ENCODE peak calls at places on chromosomes 3 and 15, in four cellular contexts. G is astrocyte, P is lower lobe of right lung, F is H9. O is an unnamed sample. For H3K4me1, the result is how much of the 10 kb centered on the place peaks cover.

GRCh38 chr15:100863406-100864198 is 16.0 kb upstream of the ALDH1A3 start:
- DNase-seq in G (peak), P (no peak), F (no peak), O (no peak)

GRCh38 chr3:115169808-115170207 is 22.7 kb upstream of the ZBTB20 start:
- DNase-seq in G (no peak), P (no peak), F (no peak), O (no peak)

GRCh38 chr3:111128884-111129283 is 57.3 kb downstream of the NECTIN3 start:
- DNase-seq in G (peak), P (no peak), F (no peak), O (peak)

GRCh38 chr3:135218304-135218703 is 423.2 kb downstream of the EPHB1 start:
- DNase-seq in G (no peak), P (no peak), F (no peak), O (no peak)

GRCh38 chr3:78919021-78919755 is 848.6 kb downstream of the ROBO1 start:
- DNase-seq in G (peak), P (no peak), F (no peak), O (peak)

GRCh38 chr3:18575573-18575972 is 150.4 kb upstream of the SATB1 start:
- DNase-seq in G (peak), P (no peak), F (no peak), O (peak)

GRCh38 chr3:65597225-65597951 is 441.3 kb downstream of the MAGI1 start:
- DNase-seq in G (peak), P (no peak), F (peak), O (no peak)

GRCh38 chr3:39707314-39707909 is 102.0 kb upstream of the MYRIP start:
- DNase-seq in G (peak), P (no peak), F (no peak), O (peak)

GRCh38 chr15:90592144-90592887 is 62.6 kb downstream of the CRTC3 start:
- DNase-seq in G (peak), P (no peak), F (no peak), O (peak)

GRCh38 chr15:24861014-24861690 is 93.6 kb upstream of the SNRPN start:
- DNase-seq in G (no peak), P (no peak), F (no peak), O (peak)

GRCh38 chr15:32853667-32854066 is 135.9 kb downstream of the GREM1 start:
- DNase-seq in G (no peak), P (no peak), F (peak), O (no peak)

GRCh38 chr15:65286704-65287514 is at the start of gene PARP16:
- DNase-seq in G (peak), P (peak), F (peak), O (peak)

GRCh38 chr3:117586161-117586560 is 876.6 kb downstream of the TUSC7 start:
- DNase-seq in G (no peak), P (no peak), F (no peak), O (no peak)

GRCh38 chr3:124131158-124132115 is 139.5 kb upstream of the ROPN1 start:
- DNase-seq in G (no peak), P (no peak), F (no peak), O (no peak)

GRCh38 chr3:140050977-140051957 is 116.3 kb downstream of the CLSTN2 start:
- DNase-seq in G (no peak), P (no peak), F (peak), O (peak)

GRCh38 chr15:78873796-78874761 is 1.4 kb downstream of the MORF4L1 start:
- DNase-seq in G (peak), P (no peak), F (no peak), O (no peak)

GRCh38 chr15:83364541-83364940 is 80.1 kb upstream of the BNC1 start:
- DNase-seq in G (no peak), P (no peak), F (no peak), O (peak)

GRCh38 chr3:36842275-36842674 is 77.9 kb upstream of the DCLK3 start:
- DNase-seq in G (no peak), P (no peak), F (no peak), O (no peak)

GRCh38 chr3:155352900-155353490 is 59.5 kb upstream of the STRIT1 start:
- DNase-seq in G (peak), P (no peak), F (no peak), O (no peak)

GRCh38 chr3:69941439-69942176 is 57.9 kb upstream of the SAMMSON start:
- DNase-seq in G (no peak), P (no peak), F (no peak), O (no peak)

GRCh38 chr3:29936054-29936453 is 655.2 kb downstream of the RBMS3 start:
- DNase-seq in G (no peak), P (no peak), F (no peak), O (peak)

GRCh38 chr3:55622733-55623132 is 135.6 kb upstream of the WNT5A start:
- DNase-seq in G (peak), P (no peak), F (no peak), O (no peak)

GRCh38 chr15:27042230-27042629 is 71.2 kb downstream of the GABRG3 start:
- DNase-seq in G (no peak), P (no peak), F (no peak), O (no peak)
- H3K4me1 ChIP-seq in G (under half), P (under half), F (under half), O (under half)

GRCh38 chr15:80480909-80481308 is 76.7 kb downstream of the ARNT2 start:
- DNase-seq in G (peak), P (no peak), F (peak), O (peak)
- H3K27ac ChIP-seq in G (peak), P (no peak), F (no peak), O (no peak)

GRCh38 chr3:136624381-136624780 is 127.8 kb downstream of the STAG1 start:
- DNase-seq in G (no peak), P (no peak), F (no peak), O (no peak)

GRCh38 chr3:136624894-136625815 is 127.0 kb downstream of the STAG1 start:
- DNase-seq in G (peak), P (no peak), F (no peak), O (peak)

GRCh38 chr3:136617123-136617700 is 135.0 kb downstream of the STAG1 start:
- DNase-seq in G (no peak), P (no peak), F (no peak), O (no peak)

GRCh38 chr3:136626448-136626847 is 125.7 kb downstream of the STAG1 start:
- DNase-seq in G (no peak), P (no peak), F (no peak), O (no peak)

DNA sequence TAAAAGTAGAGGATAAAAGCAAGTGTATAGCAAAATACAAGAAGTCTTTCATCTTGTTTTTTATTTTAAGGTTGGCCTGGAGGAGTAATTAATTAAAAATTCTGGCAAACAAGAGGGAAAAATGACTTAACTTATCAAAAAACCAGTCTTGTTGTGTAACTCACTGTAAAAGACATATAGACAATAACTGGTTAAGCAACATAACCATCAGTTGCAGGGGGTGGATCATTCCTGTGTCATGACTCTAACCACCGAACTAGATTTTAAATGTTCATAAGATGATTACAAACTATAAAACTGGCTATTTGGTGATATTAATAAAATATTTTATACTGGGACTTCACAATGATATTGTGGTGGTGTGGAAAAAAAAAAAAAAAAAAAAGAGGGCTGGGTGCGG is 130.6 kb downstream of the STAG1 start:
- DNase-seq in G (peak), P (no peak), F (no peak), O (peak)
- TF ChIP-seq CTCF in G (no peak), P (no peak), F (no peak), O (no peak)

GRCh38 chr3:126100216-126100615 is 16.3 kb upstream of the SLC41A3 start:
- DNase-seq in G (no peak), P (no peak), F (no peak), O (no peak)
- H3K4me1 ChIP-seq in G (under half), P (under half), F (under half), O (under half)

GRCh38 chr15:60797444-60798040 is 318.6 kb upstream of the ICE2 start:
- DNase-seq in G (peak), P (no peak), F (no peak), O (no peak)

GRCh38 chr15:60798821-60799220 is 319.9 kb upstream of the ICE2 start:
- DNase-seq in G (peak), P (no peak), F (no peak), O (peak)

GRCh38 chr15:60793656-60794055 is 314.7 kb upstream of the ICE2 start:
- DNase-seq in G (no peak), P (no peak), F (no peak), O (no peak)

GRCh38 chr15:60795889-60796288 is 316.9 kb upstream of the ICE2 start:
- DNase-seq in G (no peak), P (no peak), F (no peak), O (no peak)

DNA sequence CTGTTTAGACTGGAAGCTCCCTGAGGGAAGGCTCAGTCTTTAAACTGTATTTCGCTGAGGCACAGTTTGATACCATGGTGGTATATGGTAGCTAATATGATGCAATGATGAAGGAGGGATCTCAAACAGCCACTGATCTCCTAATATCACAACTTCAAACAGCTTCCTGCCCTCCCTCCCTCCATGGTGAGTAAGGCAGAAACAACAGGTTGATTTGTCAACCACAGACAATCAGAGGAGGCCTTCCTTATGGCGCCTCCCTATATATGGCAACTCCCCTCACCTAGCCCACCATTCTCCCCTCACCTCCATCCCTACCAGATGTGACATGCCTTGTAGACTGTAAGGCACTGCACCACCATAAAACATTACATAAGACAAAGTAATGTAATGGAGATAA is 316.5 kb upstream of the ICE2 start:
- DNase-seq in G (no peak), P (no peak), F (no peak), O (no peak)
- H3K27ac ChIP-seq in G (no peak), P (no peak), F (no peak), O (no peak)